ENCODE peak calls at places on chromosomes 5 and 9, in nine cellular contexts. One of them, this sample, is unnamed.

GRCh38 chr9:74125916-74126315 is 371.2 kb upstream of the RORB start:
- DNase-seq in cardiac muscle cell: no peak
- DNase-seq in CD8-positive, alpha-beta T cell: no peak
- DNase-seq in uterus: no peak
- DNase-seq in endothelial cell of umbilical vein: no peak
- DNase-seq in colonic mucosa: no peak
- DNase-seq in testis: no peak
- DNase-seq in spleen: no peak
- DNase-seq in tibial nerve: no peak
- DNase-seq in this sample: no peak

GRCh38 chr9:138065287-138065686 is 187.7 kb downstream of the CACNA1B start:
- DNase-seq in endothelial cell of umbilical vein: no peak
- DNase-seq in spleen: peak; percentile 56
- DNase-seq in tibial nerve: no peak
- DNase-seq in colonic mucosa: no peak
- DNase-seq in cardiac muscle cell: no peak
- DNase-seq in CD8-positive, alpha-beta T cell: no peak
- DNase-seq in uterus: no peak
- DNase-seq in testis: no peak
- DNase-seq in this sample: peak; percentile 12

GRCh38 chr5:116600876-116601275 is 26.3 kb upstream of the SEMA6A start:
- DNase-seq in spleen: no peak
- DNase-seq in tibial nerve: no peak
- DNase-seq in CD8-positive, alpha-beta T cell: no peak
- DNase-seq in uterus: no peak
- DNase-seq in endothelial cell of umbilical vein: no peak
- DNase-seq in cardiac muscle cell: no peak
- DNase-seq in colonic mucosa: no peak
- DNase-seq in testis: no peak
- DNase-seq in this sample: no peak

GRCh38 chr5:82560546-82560945 is 282.4 kb upstream of the RPS23 start:
- DNase-seq in colonic mucosa: no peak
- DNase-seq in tibial nerve: no peak
- DNase-seq in spleen: no peak
- DNase-seq in testis: no peak
- DNase-seq in cardiac muscle cell: no peak
- DNase-seq in endothelial cell of umbilical vein: no peak
- DNase-seq in uterus: no peak
- DNase-seq in CD8-positive, alpha-beta T cell: no peak
- DNase-seq in this sample: no peak

GRCh38 chr5:139413153-139413552 is 9.3 kb upstream of the SPATA24 start:
- DNase-seq in colonic mucosa: no peak
- DNase-seq in cardiac muscle cell: no peak
- DNase-seq in spleen: no peak
- DNase-seq in uterus: peak; percentile 1
- DNase-seq in tibial nerve: no peak
- DNase-seq in endothelial cell of umbilical vein: no peak
- DNase-seq in testis: no peak
- DNase-seq in CD8-positive, alpha-beta T cell: no peak
- DNase-seq in this sample: no peak

GRCh38 chr9:76369583-76369982 is 24.6 kb downstream of the RFK start:
- DNase-seq in spleen: no peak
- DNase-seq in testis: peak; percentile 30
- DNase-seq in colonic mucosa: peak; percentile 69
- DNase-seq in uterus: no peak
- DNase-seq in tibial nerve: peak; percentile 19
- DNase-seq in endothelial cell of umbilical vein: peak; percentile 69
- DNase-seq in CD8-positive, alpha-beta T cell: no peak
- DNase-seq in cardiac muscle cell: peak; percentile 76
- DNase-seq in this sample: no peak

GRCh38 chr9:93261281-93261680 is 77.3 kb downstream of the WNK2 start:
- DNase-seq in uterus: no peak
- DNase-seq in cardiac muscle cell: no peak
- DNase-seq in CD8-positive, alpha-beta T cell: no peak
- DNase-seq in testis: peak; percentile 10
- DNase-seq in tibial nerve: no peak
- DNase-seq in spleen: peak; percentile 60
- DNase-seq in colonic mucosa: peak; percentile 25
- DNase-seq in endothelial cell of umbilical vein: no peak
- DNase-seq in this sample: no peak

GRCh38 chr5:73892806-73893205 is 266.8 kb downstream of the ARHGEF28 start:
- DNase-seq in cardiac muscle cell: no peak
- DNase-seq in spleen: no peak
- DNase-seq in uterus: no peak
- DNase-seq in endothelial cell of umbilical vein: no peak
- DNase-seq in colonic mucosa: no peak
- DNase-seq in tibial nerve: no peak
- DNase-seq in CD8-positive, alpha-beta T cell: no peak
- DNase-seq in testis: no peak
- DNase-seq in this sample: no peak

GRCh38 chr5:9712506-9713285 is 82.5 kb upstream of the TAS2R1 start:
- DNase-seq in spleen: no peak
- DNase-seq in colonic mucosa: no peak
- DNase-seq in tibial nerve: no peak
- DNase-seq in CD8-positive, alpha-beta T cell: no peak
- DNase-seq in uterus: no peak
- DNase-seq in endothelial cell of umbilical vein: no peak
- DNase-seq in cardiac muscle cell: no peak
- DNase-seq in testis: no peak
- DNase-seq in this sample: no peak

DNA sequence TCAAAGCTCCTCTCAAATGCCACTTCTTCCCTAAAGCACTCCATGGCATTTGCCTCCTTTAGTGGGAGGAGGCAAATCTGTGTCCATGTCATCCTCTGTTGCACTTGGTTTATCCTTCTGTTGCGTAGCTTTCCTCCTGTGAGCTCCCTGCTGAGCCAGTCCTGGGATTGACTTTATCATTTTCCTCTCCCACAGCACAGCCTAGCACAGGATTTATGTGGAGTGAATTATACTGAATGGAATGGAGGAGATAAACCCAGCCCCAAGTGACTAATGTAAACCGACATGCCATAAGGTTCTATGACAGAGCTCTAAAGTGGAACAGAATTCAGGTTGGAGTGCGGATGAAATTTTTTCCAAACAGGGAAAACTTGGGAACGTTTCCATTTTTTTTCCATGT is 26.4 kb upstream of the TOMM5 start:
- DNase-seq in testis: no peak
- DNase-seq in tibial nerve: no peak
- DNase-seq in endothelial cell of umbilical vein: no peak
- DNase-seq in uterus: no peak
- DNase-seq in spleen: no peak
- DNase-seq in cardiac muscle cell: no peak
- DNase-seq in CD8-positive, alpha-beta T cell: no peak
- DNase-seq in colonic mucosa: no peak
- DNase-seq in this sample: no peak
- H3K27ac ChIP-seq in testis: no peak overlapping the region
- H3K27ac ChIP-seq in tibial nerve: no peak overlapping the region
- H3K27ac ChIP-seq in endothelial cell of umbilical vein: no peak overlapping the region
- H3K27ac ChIP-seq in uterus: no peak overlapping the region
- H3K27ac ChIP-seq in spleen: no peak overlapping the region
- H3K27ac ChIP-seq in cardiac muscle cell: no peak overlapping the region
- H3K27ac ChIP-seq in CD8-positive, alpha-beta T cell: no peak overlapping the region
- H3K27ac ChIP-seq in colonic mucosa: no peak overlapping the region
- H3K27ac ChIP-seq in this sample: no peak overlapping the region

GRCh38 chr5:172413601-172414000 is 40.7 kb downstream of the SH3PXD2B start:
- DNase-seq in CD8-positive, alpha-beta T cell: no peak
- DNase-seq in testis: no peak
- DNase-seq in colonic mucosa: no peak
- DNase-seq in uterus: no peak
- DNase-seq in endothelial cell of umbilical vein: no peak
- DNase-seq in tibial nerve: no peak
- DNase-seq in spleen: no peak
- DNase-seq in cardiac muscle cell: no peak
- DNase-seq in this sample: no peak

GRCh38 chr5:172410160-172410559 is 44.2 kb downstream of the SH3PXD2B start:
- DNase-seq in spleen: no peak
- DNase-seq in cardiac muscle cell: no peak
- DNase-seq in uterus: no peak
- DNase-seq in colonic mucosa: no peak
- DNase-seq in tibial nerve: no peak
- DNase-seq in CD8-positive, alpha-beta T cell: no peak
- DNase-seq in testis: no peak
- DNase-seq in endothelial cell of umbilical vein: no peak
- DNase-seq in this sample: no peak

GRCh38 chr5:172412724-172413260 is 41.5 kb downstream of the SH3PXD2B start:
- DNase-seq in CD8-positive, alpha-beta T cell: no peak
- DNase-seq in tibial nerve: peak; percentile 94
- DNase-seq in spleen: peak; percentile 81
- DNase-seq in testis: peak; percentile 87
- DNase-seq in endothelial cell of umbilical vein: peak; percentile 71
- DNase-seq in uterus: peak; percentile 93
- DNase-seq in cardiac muscle cell: no peak
- DNase-seq in colonic mucosa: peak; percentile 63
- DNase-seq in this sample: no peak

GRCh38 chr5:172411423-172412111 is 42.8 kb downstream of the SH3PXD2B start:
- DNase-seq in cardiac muscle cell: no peak
- DNase-seq in uterus: no peak
- DNase-seq in tibial nerve: no peak
- DNase-seq in testis: no peak
- DNase-seq in CD8-positive, alpha-beta T cell: no peak
- DNase-seq in spleen: no peak
- DNase-seq in endothelial cell of umbilical vein: no peak
- DNase-seq in colonic mucosa: no peak
- DNase-seq in this sample: no peak

GRCh38 chr5:172410839-172411238 is 43.5 kb downstream of the SH3PXD2B start:
- DNase-seq in testis: no peak
- DNase-seq in uterus: no peak
- DNase-seq in tibial nerve: no peak
- DNase-seq in spleen: no peak
- DNase-seq in cardiac muscle cell: no peak
- DNase-seq in colonic mucosa: no peak
- DNase-seq in CD8-positive, alpha-beta T cell: no peak
- DNase-seq in endothelial cell of umbilical vein: no peak
- DNase-seq in this sample: no peak
- H3K27ac ChIP-seq in testis: peak overlapping the region; percentile 87
- H3K27ac ChIP-seq in uterus: peak overlapping the region; percentile 93
- H3K27ac ChIP-seq in tibial nerve: peak overlapping the region; percentile 97
- H3K27ac ChIP-seq in spleen: no peak overlapping the region
- H3K27ac ChIP-seq in cardiac muscle cell: no peak overlapping the region
- H3K27ac ChIP-seq in colonic mucosa: peak overlapping the region; percentile 30
- H3K27ac ChIP-seq in CD8-positive, alpha-beta T cell: no peak overlapping the region
- H3K27ac ChIP-seq in endothelial cell of umbilical vein: no peak overlapping the region
- H3K27ac ChIP-seq in this sample: no peak overlapping the region

GRCh38 chr9:128175743-128176142 is 15.6 kb downstream of the CIZ1 start:
- DNase-seq in tibial nerve: no peak
- DNase-seq in endothelial cell of umbilical vein: no peak
- DNase-seq in spleen: no peak
- DNase-seq in cardiac muscle cell: no peak
- DNase-seq in CD8-positive, alpha-beta T cell: no peak
- DNase-seq in colonic mucosa: no peak
- DNase-seq in uterus: no peak
- DNase-seq in testis: no peak
- DNase-seq in this sample: no peak

GRCh38 chr9:128182872-128183528 is 8.4 kb downstream of the CIZ1 start:
- DNase-seq in spleen: no peak
- DNase-seq in cardiac muscle cell: no peak
- DNase-seq in testis: no peak
- DNase-seq in endothelial cell of umbilical vein: no peak
- DNase-seq in tibial nerve: no peak
- DNase-seq in uterus: no peak
- DNase-seq in colonic mucosa: no peak
- DNase-seq in CD8-positive, alpha-beta T cell: no peak
- DNase-seq in this sample: no peak

GRCh38 chr9:128178806-128179431 is 12.5 kb downstream of the CIZ1 start:
- DNase-seq in cardiac muscle cell: no peak
- DNase-seq in tibial nerve: no peak
- DNase-seq in endothelial cell of umbilical vein: no peak
- DNase-seq in CD8-positive, alpha-beta T cell: no peak
- DNase-seq in testis: no peak
- DNase-seq in uterus: no peak
- DNase-seq in spleen: no peak
- DNase-seq in colonic mucosa: no peak
- DNase-seq in this sample: no peak

GRCh38 chr9:128180001-128180400 is 11.4 kb downstream of the CIZ1 start:
- DNase-seq in CD8-positive, alpha-beta T cell: no peak
- DNase-seq in testis: no peak
- DNase-seq in endothelial cell of umbilical vein: no peak
- DNase-seq in tibial nerve: no peak
- DNase-seq in colonic mucosa: no peak
- DNase-seq in cardiac muscle cell: no peak
- DNase-seq in spleen: no peak
- DNase-seq in uterus: no peak
- DNase-seq in this sample: no peak

DNA sequence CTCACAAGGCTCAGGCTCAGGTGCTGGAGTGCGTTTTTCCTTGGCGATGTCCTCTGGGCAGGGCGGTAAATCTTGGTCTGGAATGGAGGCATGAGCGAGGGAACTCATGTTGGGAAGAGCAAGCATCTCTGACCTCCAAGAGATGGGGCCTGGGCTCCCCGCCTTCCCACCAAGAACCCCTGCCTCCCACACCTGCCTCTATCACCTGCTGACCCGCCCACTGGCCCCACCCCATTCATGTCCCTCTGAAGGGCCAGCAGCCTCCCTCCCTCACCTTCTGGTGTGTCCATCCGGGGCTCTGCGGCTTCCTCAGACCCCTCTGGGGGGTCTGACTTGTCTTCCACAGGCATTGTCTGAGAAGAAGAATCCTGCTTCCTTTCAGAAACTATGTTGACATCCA is 10.9 kb downstream of the CIZ1 start:
- DNase-seq in CD8-positive, alpha-beta T cell: no peak
- DNase-seq in colonic mucosa: no peak
- DNase-seq in endothelial cell of umbilical vein: no peak
- DNase-seq in uterus: no peak
- DNase-seq in testis: no peak
- DNase-seq in spleen: no peak
- DNase-seq in cardiac muscle cell: no peak
- DNase-seq in tibial nerve: no peak
- DNase-seq in this sample: no peak
- H3K27ac ChIP-seq in CD8-positive, alpha-beta T cell: no peak overlapping the region
- H3K27ac ChIP-seq in colonic mucosa: no peak overlapping the region
- H3K27ac ChIP-seq in endothelial cell of umbilical vein: no peak overlapping the region
- H3K27ac ChIP-seq in uterus: no peak overlapping the region
- H3K27ac ChIP-seq in testis: no peak overlapping the region
- H3K27ac ChIP-seq in spleen: no peak overlapping the region
- H3K27ac ChIP-seq in cardiac muscle cell: no peak overlapping the region
- H3K27ac ChIP-seq in tibial nerve: no peak overlapping the region
- H3K27ac ChIP-seq in this sample: no peak overlapping the region

DNA sequence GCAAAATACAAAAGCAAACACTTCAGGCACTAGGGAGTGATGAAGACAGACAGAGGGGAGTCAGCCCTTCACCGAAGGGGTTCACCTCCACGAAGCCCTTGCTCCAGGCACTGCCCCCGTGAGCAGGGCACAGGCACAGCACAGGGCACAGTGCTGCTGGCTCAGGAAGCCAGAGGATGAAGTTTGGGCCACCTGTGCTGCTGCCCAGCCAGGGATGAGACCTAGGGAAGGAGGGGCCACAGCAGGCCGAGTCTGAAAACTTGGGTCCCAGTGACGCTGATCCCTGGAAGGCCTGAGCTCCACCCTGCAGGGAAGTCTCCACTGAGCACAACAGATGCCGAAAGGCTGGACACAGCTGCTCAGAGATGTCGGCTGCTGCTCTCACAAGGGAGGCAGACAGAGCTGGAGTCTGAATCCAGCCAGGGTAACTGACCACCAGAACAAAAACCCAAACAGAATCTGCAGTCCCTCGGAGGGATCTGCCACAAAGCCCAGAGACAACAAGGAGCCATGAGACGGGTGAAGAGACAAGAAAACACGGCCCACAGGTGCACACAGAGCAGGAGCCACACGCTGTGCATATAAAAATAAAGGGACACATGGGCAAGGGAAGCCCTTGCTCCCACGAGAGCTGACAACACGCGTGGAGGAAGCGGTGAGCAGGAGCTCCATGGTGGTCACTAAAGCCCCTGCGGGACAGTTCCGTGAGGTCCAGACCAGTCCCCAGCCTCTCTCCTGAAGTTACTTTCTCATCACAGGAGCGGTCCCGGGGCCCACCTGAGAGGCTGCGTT is 91.0 kb downstream of the CAMSAP1 start:
- DNase-seq in colonic mucosa: no peak
- DNase-seq in uterus: no peak
- DNase-seq in CD8-positive, alpha-beta T cell: no peak
- DNase-seq in endothelial cell of umbilical vein: no peak
- DNase-seq in cardiac muscle cell: no peak
- DNase-seq in spleen: peak; percentile 50
- DNase-seq in tibial nerve: no peak
- DNase-seq in testis: no peak
- DNase-seq in this sample: no peak
- H3K27ac ChIP-seq in colonic mucosa: no peak overlapping the region
- H3K27ac ChIP-seq in uterus: no peak overlapping the region
- H3K27ac ChIP-seq in CD8-positive, alpha-beta T cell: no peak overlapping the region
- H3K27ac ChIP-seq in endothelial cell of umbilical vein: no peak overlapping the region
- H3K27ac ChIP-seq in cardiac muscle cell: no peak overlapping the region
- H3K27ac ChIP-seq in spleen: no peak overlapping the region
- H3K27ac ChIP-seq in tibial nerve: no peak overlapping the region
- H3K27ac ChIP-seq in testis: no peak overlapping the region
- H3K27ac ChIP-seq in this sample: no peak overlapping the region